ENCODE peak calls at places on chromosome 3, in eight cellular contexts. W is A172, S is tibial nerve, O is glutamatergic neuron, X is foreskin fibroblast, J is pulmonary artery endothelial cell, T is anterior cingulate cortex, K is tibial artery. I is an unnamed sample.

GRCh38 chr3:99953596-99953995 is 135.9 kb downstream of the CMSS1 start:
- DNase-seq in W (peak), S (no peak), O (no peak), X (no peak), J (no peak), T (no peak), K (no peak), I (no peak)

GRCh38 chr3:103609472-103609871 is 1174.7 kb downstream of the ZPLD1 start:
- DNase-seq in W (no peak), S (no peak), O (no peak), X (no peak), J (no peak), T (no peak), K (no peak), I (no peak)

GRCh38 chr3:15120986-15121385 is 22.0 kb upstream of the RBSN start:
- DNase-seq in W (no peak), S (no peak), O (no peak), X (no peak), J (no peak), T (no peak), K (no peak), I (no peak)

GRCh38 chr3:186640473-186640818 is 247 bp downstream of the FETUB start:
- DNase-seq in W (peak), S (no peak), O (peak), X (peak), J (no peak), T (peak), K (no peak), I (no peak)

GRCh38 chr3:193743702-193744047 is 150.7 kb downstream of the OPA1 start:
- DNase-seq in W (no peak), S (no peak), O (no peak), X (no peak), J (no peak), T (no peak), K (no peak), I (no peak)

GRCh38 chr3:143171141-143171651 is 51.6 kb downstream of the CHST2 start:
- DNase-seq in W (no peak), S (no peak), O (no peak), X (peak), J (no peak), T (no peak), K (no peak), I (no peak)

GRCh38 chr3:5250467-5251195 is 63.1 kb downstream of the EDEM1 start:
- DNase-seq in W (no peak), S (no peak), O (no peak), X (no peak), J (no peak), T (no peak), K (no peak), I (no peak)

GRCh38 chr3:179071161-179071568 is 444 bp downstream of the ZMAT3 start:
- DNase-seq in W (peak), S (no peak), O (no peak), X (no peak), J (no peak), T (peak), K (peak), I (no peak)

GRCh38 chr3:139540686-139541085 is 1.1 kb upstream of the RBP1 start:
- DNase-seq in W (no peak), S (no peak), O (no peak), X (no peak), J (no peak), T (no peak), K (no peak), I (no peak)

GRCh38 chr3:29940759-29941319 is 660.0 kb downstream of the RBMS3 start:
- DNase-seq in W (no peak), S (no peak), O (no peak), X (no peak), J (no peak), T (no peak), K (no peak), I (no peak)

GRCh38 chr3:160399347-160400047 is at the start of gene SMC4:
- DNase-seq in W (peak), S (peak), O (peak), X (peak), J (peak), T (peak), K (peak), I (peak)

GRCh38 chr3:66484106-66484857 is 16.5 kb downstream of the LRIG1 start:
- DNase-seq in W (no peak), S (no peak), O (no peak), X (no peak), J (no peak), T (no peak), K (no peak), I (no peak)

GRCh38 chr3:16506884-16507409 is 6.6 kb downstream of the RFTN1 start:
- DNase-seq in W (no peak), S (no peak), O (no peak), X (no peak), J (no peak), T (no peak), K (no peak), I (no peak)

GRCh38 chr3:85360742-85361387 is 402.1 kb downstream of the CADM2 start:
- DNase-seq in W (peak), S (no peak), O (peak), X (peak), J (no peak), T (peak), K (no peak), I (no peak)

GRCh38 chr3:146431240-146431639 is 38.1 kb downstream of the PLSCR2 start:
- DNase-seq in W (no peak), S (no peak), O (no peak), X (peak), J (no peak), T (no peak), K (no peak), I (no peak)

GRCh38 chr3:190826018-190826417 is 36.5 kb downstream of the GMNC start:
- DNase-seq in W (no peak), S (no peak), O (no peak), X (no peak), J (no peak), T (no peak), K (no peak), I (no peak)

GRCh38 chr3:55692958-55693558 is 206.0 kb upstream of the WNT5A start:
- DNase-seq in W (no peak), S (no peak), O (no peak), X (peak), J (no peak), T (no peak), K (no peak), I (no peak)

GRCh38 chr3:128317698-128318231 is 148.9 kb downstream of the DNAJB8 start:
- DNase-seq in W (no peak), S (no peak), O (peak), X (no peak), J (no peak), T (no peak), K (no peak), I (no peak)

GRCh38 chr3:103907567-103907966 is 1459.1 kb upstream of the ALCAM start:
- DNase-seq in W (no peak), S (no peak), O (no peak), X (no peak), J (no peak), T (no peak), K (no peak), I (no peak)

GRCh38 chr3:24958910-24959447 is 464.3 kb upstream of the THRB start:
- DNase-seq in W (no peak), S (no peak), O (no peak), X (no peak), J (no peak), T (no peak), K (no peak), I (no peak)

GRCh38 chr3:72086051-72086711 is 301.2 kb upstream of the PROK2 start:
- DNase-seq in W (no peak), S (no peak), O (no peak), X (peak), J (no peak), T (no peak), K (no peak), I (peak)

GRCh38 chr3:142180761-142181362 is 31.5 kb upstream of the TFDP2 start:
- DNase-seq in W (peak), S (no peak), O (peak), X (peak), J (no peak), T (peak), K (peak), I (no peak)

GRCh38 chr3:106518516-106518915 is 649.7 kb upstream of the CBLB start:
- DNase-seq in W (peak), S (no peak), O (no peak), X (peak), J (no peak), T (no peak), K (no peak), I (peak)

GRCh38 chr3:161560006-161560637 is 63.5 kb downstream of the OTOL1 start:
- DNase-seq in W (peak), S (no peak), O (peak), X (peak), J (no peak), T (peak), K (no peak), I (no peak)

GRCh38 chr3:128619146-128619890 is 31.3 kb downstream of the RPN1 start:
- DNase-seq in W (peak), S (no peak), O (no peak), X (peak), J (peak), T (no peak), K (no peak), I (peak)

GRCh38 chr3:87082806-87083440 is 92.0 kb upstream of the VGLL3 start:
- DNase-seq in W (peak), S (no peak), O (no peak), X (peak), J (peak), T (peak), K (no peak), I (peak)

GRCh38 chr3:64166584-64167155 is 58.6 kb downstream of the PRICKLE2 start:
- DNase-seq in W (peak), S (no peak), O (no peak), X (no peak), J (no peak), T (no peak), K (no peak), I (no peak)

GRCh38 chr3:188649521-188649920 is 495.6 kb downstream of the LPP start:
- DNase-seq in W (no peak), S (no peak), O (no peak), X (peak), J (no peak), T (no peak), K (no peak), I (no peak)

GRCh38 chr3:65575376-65575840 is 463.3 kb downstream of the MAGI1 start:
- DNase-seq in W (peak), S (no peak), O (no peak), X (peak), J (no peak), T (no peak), K (no peak), I (peak)

GRCh38 chr3:106566277-106566676 is 697.5 kb upstream of the CBLB start:
- DNase-seq in W (peak), S (no peak), O (no peak), X (no peak), J (no peak), T (no peak), K (no peak), I (no peak)

GRCh38 chr3:10395671-10396070 is 74.8 kb upstream of the SEC13 start:
- DNase-seq in W (no peak), S (no peak), O (no peak), X (no peak), J (no peak), T (no peak), K (no peak), I (no peak)

GRCh38 chr3:175383813-175384212 is 524.7 kb downstream of the NAALADL2 start:
- DNase-seq in W (peak), S (no peak), O (no peak), X (no peak), J (no peak), T (no peak), K (no peak), I (peak)

GRCh38 chr3:18237251-18238005 is 187.7 kb downstream of the SATB1 start:
- DNase-seq in W (peak), S (no peak), O (no peak), X (peak), J (peak), T (no peak), K (no peak), I (peak)

I was measured in AG09309.